ENCODE peak calls at places on chromosomes 11 and 22, in seven cellular contexts. C is HCT116, I is K562, V is HepG2, Z is H1, O is GM12878, P is SK-N-SH. D is an unnamed sample.

GRCh38 chr11:112734207-112734606 is 227.0 kb upstream of the NCAM1 start:
- DNase-seq in C (no peak), I (peak; percentile 17), V (no peak), Z (no peak), O (no peak), P (no peak), D (peak; percentile 26)

GRCh38 chr11:35238882-35239281 is 99.9 kb downstream of the CD44 start:
- DNase-seq in C (no peak), I (no peak), V (no peak), Z (no peak), O (no peak), P (no peak), D (no peak)

GRCh38 chr11:115745545-115746265 is 241.5 kb upstream of the CADM1 start:
- DNase-seq in C (no peak), I (no peak), V (no peak), Z (no peak), O (no peak), P (peak; percentile 59), D (no peak)

GRCh38 chr11:59918494-59918893 is 19.7 kb upstream of the OOSP1 start:
- DNase-seq in C (no peak), I (no peak), V (no peak), Z (no peak), O (no peak), P (no peak), D (no peak)

GRCh38 chr11:2445107-2445947 is 519 bp downstream of the KCNQ1 start:
- DNase-seq in C (no peak), I (no peak), V (no peak), Z (no peak), O (no peak), P (no peak), D (no peak)

GRCh38 chr11:9533736-9534473 is 39.6 kb upstream of the WEE1 start:
- DNase-seq in C (no peak), I (no peak), V (no peak), Z (no peak), O (no peak), P (no peak), D (no peak)

GRCh38 chr22:35620624-35621245 is 3.6 kb upstream of the MB start:
- DNase-seq in C (no peak), I (no peak), V (no peak), Z (no peak), O (no peak), P (peak; percentile 77), D (no peak)

GRCh38 chr22:40279017-40279416 is 67.3 kb upstream of the ADSL start:
- DNase-seq in C (no peak), I (no peak), V (no peak), Z (no peak), O (no peak), P (no peak), D (no peak)

GRCh38 chr11:46600162-46600561 is 6.3 kb upstream of the AMBRA1 start:
- DNase-seq in C (no peak), I (no peak), V (no peak), Z (no peak), O (no peak), P (no peak), D (no peak)

GRCh38 chr11:102320679-102321078 is 3.4 kb downstream of the BIRC3 start:
- DNase-seq in C (no peak), I (no peak), V (no peak), Z (no peak), O (no peak), P (no peak), D (no peak)

GRCh38 chr11:132718711-132719641 is 813.3 kb downstream of the OPCML start:
- DNase-seq in C (no peak), I (no peak), V (no peak), Z (no peak), O (no peak), P (no peak), D (no peak)

GRCh38 chr11:119999220-119999619 is 138.7 kb downstream of the TRIM29 start:
- DNase-seq in C (no peak), I (peak; percentile 12), V (no peak), Z (no peak), O (no peak), P (no peak), D (peak; percentile 32)

GRCh38 chr11:30855383-30856006 is 269.3 kb upstream of the MPPED2 start:
- DNase-seq in C (no peak), I (no peak), V (peak; percentile 2), Z (no peak), O (no peak), P (peak; percentile 12), D (peak; percentile 45)

GRCh38 chr22:35684270-35684700 is 33.4 kb upstream of the APOL5 start:
- DNase-seq in C (no peak), I (peak; percentile 25), V (peak; percentile 19), Z (no peak), O (no peak), P (no peak), D (no peak)

GRCh38 chr11:69442807-69443137 is 38.7 kb upstream of the LINC01488 start:
- DNase-seq in C (no peak), I (peak; percentile 77), V (peak; percentile 80), Z (no peak), O (no peak), P (peak; percentile 75), D (peak; percentile 97)

GRCh38 chr11:71385091-71385490 is 63.1 kb downstream of the DHCR7 start:
- DNase-seq in C (no peak), I (no peak), V (no peak), Z (no peak), O (no peak), P (no peak), D (no peak)

GRCh38 chr11:58805065-58805464 is 39.4 kb downstream of the GLYATL2 start:
- DNase-seq in C (no peak), I (no peak), V (no peak), Z (no peak), O (no peak), P (no peak), D (no peak)

GRCh38 chr22:42635531-42635930 is 4.9 kb downstream of the ATP5MGL start:
- DNase-seq in C (peak; percentile 85), I (no peak), V (no peak), Z (no peak), O (no peak), P (no peak), D (no peak)

DNA sequence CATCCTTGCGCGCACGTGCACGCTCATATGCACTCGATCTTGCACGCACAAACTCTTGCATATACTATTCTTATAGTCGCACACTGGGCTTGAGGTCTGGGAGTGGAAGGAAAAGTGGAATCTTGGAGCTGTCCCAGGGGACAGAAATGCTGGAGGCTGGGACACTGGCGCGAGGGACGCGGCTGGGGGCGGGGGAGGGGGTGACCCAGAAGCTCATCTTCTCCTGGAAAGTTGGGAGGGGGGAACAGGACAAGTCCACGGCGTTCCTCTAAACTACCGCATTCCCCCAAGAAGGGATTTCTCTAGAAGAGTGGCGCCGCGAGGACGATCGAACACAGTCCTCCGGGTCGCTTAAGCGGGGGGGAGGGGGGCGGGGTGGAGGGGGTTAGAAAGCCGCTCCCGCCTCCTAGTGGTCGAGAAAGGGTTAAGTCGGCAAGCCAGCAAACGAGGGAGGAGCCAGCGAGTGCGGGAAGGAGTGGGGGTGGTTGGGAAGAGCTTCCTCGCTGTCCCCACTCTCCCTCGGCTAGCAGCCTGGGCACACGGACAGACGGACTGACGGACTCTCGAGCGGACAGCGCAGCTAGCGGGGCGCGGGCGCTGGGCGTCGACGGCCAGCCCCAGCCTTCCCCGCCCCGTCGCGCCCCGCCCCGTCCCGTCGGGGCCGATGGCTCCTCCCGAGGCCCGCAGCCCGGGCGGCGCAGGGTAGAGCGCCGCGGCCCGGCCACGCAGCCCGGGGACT is at the start of gene RTN4RL2:
- DNase-seq in C (peak; percentile 52), I (peak; percentile 84), V (peak; percentile 48), Z (no peak), O (no peak), P (peak; percentile 91), D (peak; percentile 87)
- TF ChIP-seq JUND in C (no peak), I (no peak), V (no peak), Z (no peak), O (no peak), P (no peak), D (no peak)

GRCh38 chr11:92342886-92343285 is 118.3 kb downstream of the FAT3 start:
- DNase-seq in C (no peak), I (no peak), V (no peak), Z (no peak), O (no peak), P (no peak), D (no peak)
- TF ChIP-seq JUND in C (no peak), I (no peak), V (no peak), Z (no peak), O (no peak), P (no peak), D (no peak)

GRCh38 chr11:93541884-93542752 is 1.1 kb downstream of the SMCO4 start:
- DNase-seq in C (no peak), I (peak; percentile 83), V (peak; percentile 62), Z (peak; percentile 41), O (no peak), P (peak; percentile 62), D (peak; percentile 48)
- TF ChIP-seq JUND in C (peak; percentile 26), I (peak; percentile 87), V (peak; percentile 64), Z (no peak), O (no peak), P (peak; percentile 31), D (no peak)

GRCh38 chr11:64245401-64245796 is 1.3 kb downstream of the PPP1R14B start:
- DNase-seq in C (no peak), I (no peak), V (no peak), Z (no peak), O (no peak), P (no peak), D (peak; percentile 51)
- TF ChIP-seq JUND in C (no peak), I (no peak), V (no peak), Z (no peak), O (no peak), P (no peak), D (no peak)

DNA sequence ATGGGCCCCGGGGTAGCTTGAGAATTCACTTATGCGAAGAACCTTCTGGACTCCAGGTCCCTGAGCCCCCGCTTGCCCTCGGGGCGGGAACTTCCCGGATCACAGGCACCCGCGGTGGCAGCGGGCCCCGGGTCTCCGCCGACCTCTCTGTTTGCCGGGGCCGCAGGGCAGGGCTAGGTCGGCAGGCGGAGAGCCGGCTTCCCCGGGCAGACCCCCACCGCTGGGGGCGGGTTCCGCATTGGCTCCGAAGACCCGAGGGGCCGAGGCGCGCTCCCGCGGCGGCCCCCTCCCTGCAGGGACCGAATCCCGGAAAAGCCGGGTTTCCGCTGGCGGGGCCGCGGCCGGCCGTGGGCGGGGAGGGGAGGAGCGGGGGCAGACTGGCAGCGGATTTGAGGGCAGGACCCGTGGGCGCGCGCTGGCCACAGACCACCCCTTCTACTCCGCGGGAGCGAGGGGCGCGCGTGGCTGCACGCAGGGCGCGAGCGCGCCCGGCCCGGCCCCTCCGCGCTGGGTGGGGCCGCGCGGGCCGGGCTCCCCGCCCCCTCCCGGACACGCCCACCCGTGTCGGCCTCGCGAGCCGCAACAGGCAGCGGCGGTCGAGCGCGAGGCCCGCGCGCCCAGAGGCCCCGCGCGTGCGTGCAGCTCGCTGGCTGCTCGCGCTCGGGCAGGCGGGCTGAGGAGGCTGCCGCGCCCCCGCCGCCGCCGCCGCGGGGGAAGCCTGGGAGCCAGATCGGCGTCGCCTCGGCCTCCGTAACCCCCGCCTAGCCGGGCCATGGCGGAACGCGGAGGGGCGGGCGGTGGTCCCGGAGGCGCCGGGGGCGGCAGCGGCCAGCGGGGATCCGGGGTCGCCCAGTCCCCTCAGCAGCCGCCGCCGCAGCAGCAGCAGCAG is at the start of gene PACS1:
- DNase-seq in C (no peak), I (peak; percentile 77), V (peak; percentile 25), Z (peak; percentile 34), O (no peak), P (peak; percentile 94), D (peak; percentile 87)
- TF ChIP-seq JUND in C (no peak), I (no peak), V (no peak), Z (no peak), O (no peak), P (no peak), D (no peak)

GRCh38 chr22:48898524-48899377 is 928.9 kb downstream of the BRD1 start:
- DNase-seq in C (no peak), I (no peak), V (no peak), Z (no peak), O (no peak), P (no peak), D (no peak)
- TF ChIP-seq JUND in C (no peak), I (no peak), V (no peak), Z (no peak), O (no peak), P (no peak), D (no peak)